ENCODE peak calls at places on chromosomes 12 and 14, in five cellular contexts. Z is stimulated activated CD4-positive, alpha-beta T cell treated with anti-CD3 and anti-CD28 coated beads, Interleukin-1b, Interleukin-23, amount 100 ng/mL, for 48 hours; K is activated CD4-positive, CD25-positive, alpha-beta regulatory T cell treated with anti-CD3 and anti-CD28 coated beads, Interleukin-2, amount 50 U/mL, for 16 hours; I is left ventricle myocardium superior; N is T-cell. V is an unnamed sample.

GRCh38 chr14:22780105-22780679 is 13.7 kb downstream of the OXA1L start:
- DNase-seq in K (no peak), I (no peak), N (no peak), Z (no peak), V (no peak)

GRCh38 chr12:52601671-52602070 is 408 bp upstream of the KRT72 start:
- DNase-seq in I (no peak), N (no peak), K (no peak), Z (no peak), V (no peak)

GRCh38 chr14:104085889-104086201 is 345 bp downstream of the ASPG start:
- DNase-seq in I (peak), N (no peak), K (no peak), Z (no peak), V (no peak)

GRCh38 chr12:53102883-53103807 is at the start of gene SOAT2:
- DNase-seq in K (no peak), N (peak), Z (peak), I (no peak), V (no peak)

GRCh38 chr12:92297932-92298681 is 152.5 kb upstream of the BTG1 start:
- DNase-seq in Z (no peak), N (peak), K (no peak), I (no peak), V (peak)

GRCh38 chr12:80189241-80189640 is 89.9 kb downstream of the OTOGL start:
- DNase-seq in Z (no peak), I (no peak), N (no peak), K (no peak), V (no peak)

GRCh38 chr12:57886590-57887363 is 40.2 kb upstream of the CTDSP2 start:
- DNase-seq in N (no peak), Z (no peak), I (no peak), K (no peak), V (no peak)

GRCh38 chr12:122965851-122966742 is at the start of gene ABCB9:
- DNase-seq in I (peak), K (peak), Z (peak), N (peak), V (peak)

GRCh38 chr12:95942106-95942531 is 295 bp downstream of the CCDC38 start:
- DNase-seq in N (no peak), K (no peak), Z (peak), I (no peak), V (no peak)

GRCh38 chr12:3138896-3139590 is 61.9 kb downstream of the TSPAN9 start:
- DNase-seq in N (no peak), Z (no peak), K (no peak), I (no peak), V (no peak)

GRCh38 chr14:44462372-44462771 is 44.7 kb downstream of the FSCB start:
- DNase-seq in I (no peak), K (no peak), N (no peak), Z (no peak), V (no peak)

GRCh38 chr14:61213116-61213720 is 67.9 kb downstream of the TMEM30B start:
- DNase-seq in N (no peak), Z (no peak), I (no peak), K (no peak), V (no peak)

GRCh38 chr14:99513946-99514551 is 32.8 kb downstream of the CCNK start:
- DNase-seq in N (no peak), K (no peak), Z (no peak), I (no peak), V (no peak)

GRCh38 chr14:75232597-75232996 is 46.0 kb upstream of the FOS start:
- DNase-seq in I (no peak), N (peak), Z (no peak), K (no peak), V (no peak)

GRCh38 chr14:104140463-104141331 is 2.3 kb downstream of the KIF26A start:
- DNase-seq in N (no peak), Z (no peak), I (peak), K (no peak), V (peak)

GRCh38 chr14:96418075-96418474 is 26.1 kb downstream of the AK7 start:
- DNase-seq in Z (no peak), I (no peak), N (no peak), K (no peak), V (no peak)

GRCh38 chr14:85934123-85934885 is 404.4 kb downstream of the FLRT2 start:
- DNase-seq in K (peak), Z (peak), N (peak), I (no peak), V (no peak)

GRCh38 chr14:23569443-23570151 is 2.0 kb upstream of the AP1G2 start:
- DNase-seq in I (no peak), K (no peak), N (no peak), Z (no peak), V (no peak)

GRCh38 chr14:35386673-35387125 is 17.9 kb downstream of the NFKBIA start:
- DNase-seq in I (peak), K (no peak), Z (no peak), N (no peak), V (no peak)

GRCh38 chr14:30608533-30609006 is 13.5 kb upstream of the SCFD1 start:
- DNase-seq in K (no peak), I (no peak), Z (no peak), N (no peak), V (no peak)

GRCh38 chr12:452667-453210 is 7.0 kb upstream of the B4GALNT3 start:
- DNase-seq in I (peak), N (peak), K (no peak), Z (peak), V (no peak)

GRCh38 chr14:72488551-72488950 is 405.4 kb downstream of the DPF3 start:
- DNase-seq in I (no peak), N (no peak), Z (no peak), K (no peak), V (no peak)

GRCh38 chr14:104078031-104078455 is 7.5 kb upstream of the ASPG start:
- DNase-seq in K (peak), Z (peak), I (peak), N (peak), V (peak)

GRCh38 chr12:52581481-52581880 is 7.8 kb upstream of the KRT74 start:
- DNase-seq in N (no peak), I (no peak), Z (no peak), K (no peak), V (no peak)

GRCh38 chr12:119088917-119089667 is 89.6 kb upstream of the HSPB8 start:
- DNase-seq in I (no peak), K (no peak), Z (no peak), N (no peak), V (no peak)

GRCh38 chr14:82003418-82003817 is 469.8 kb upstream of the SEL1L start:
- DNase-seq in N (no peak), Z (no peak), I (no peak), K (no peak), V (no peak)

GRCh38 chr12:1650954-1651353 is 21.9 kb downstream of the WNT5B start:
- DNase-seq in K (no peak), I (no peak), Z (no peak), N (no peak), V (no peak)

GRCh38 chr12:121715862-121716435 is 3.4 kb downstream of the TMEM120B start:
- DNase-seq in Z (no peak), I (no peak), N (no peak), K (no peak), V (no peak)

GRCh38 chr12:92535961-92536360 is 166.8 kb upstream of the PLEKHG7 start:
- DNase-seq in K (no peak), N (no peak), Z (no peak), I (no peak), V (no peak)

GRCh38 chr12:79374543-79374942 is 316.2 kb downstream of the PAWR start:
- DNase-seq in K (no peak), Z (no peak), I (no peak), N (no peak), V (no peak)

GRCh38 chr12:5746496-5746895 is 198.6 kb downstream of the ANO2 start:
- DNase-seq in N (no peak), K (no peak), I (no peak), Z (no peak), V (no peak)

GRCh38 chr14:91351508-91351853 is 66.1 kb downstream of the CCDC88C start:
- DNase-seq in Z (no peak), K (no peak), I (no peak), N (no peak), V (no peak)

GRCh38 chr12:111427417-111428074 is 21.8 kb downstream of the SH2B3 start:
- DNase-seq in K (no peak), Z (no peak), N (no peak), I (no peak), V (no peak)

GRCh38 chr12:560666-561065 is 100.9 kb downstream of the B4GALNT3 start:
- DNase-seq in Z (no peak), K (no peak), N (no peak), I (no peak), V (no peak)

GRCh38 chr12:84134797-84135366 is 777.7 kb downstream of the SLC6A15 start:
- DNase-seq in Z (no peak), I (no peak), N (no peak), K (no peak), V (no peak)

GRCh38 chr12:108316153-108316892 is 22.8 kb downstream of the CMKLR1 start:
- DNase-seq in I (no peak), N (no peak), Z (no peak), K (no peak), V (no peak)

GRCh38 chr12:99154264-99154982 is 493.1 kb upstream of the GARIN6 start:
- DNase-seq in K (no peak), I (no peak), N (no peak), Z (no peak), V (peak)

GRCh38 chr12:110858848-110859247 is 12.1 kb downstream of the CCDC63 start:
- DNase-seq in N (no peak), K (no peak), I (no peak), Z (no peak), V (no peak)

GRCh38 chr14:96139879-96140278 is 64.8 kb upstream of the BDKRB2 start:
- DNase-seq in Z (no peak), N (no peak), I (no peak), K (no peak), V (no peak)

V was measured in left cardiac atrium.